ENCODE peak calls at places on chromosomes 5 and 9, in four cellular contexts. F, B, H and I are unnamed samples.

GRCh38 chr5:39440964-39441363 is 16.2 kb upstream of the DAB2 start:
- DNase-seq in F (no peak), B (no peak), H (no peak), I (no peak)

GRCh38 chr9:35869621-35870216 is 482 bp downstream of the OR13J1 start:
- DNase-seq in F (no peak), B (no peak), H (no peak), I (no peak)

GRCh38 chr9:35754264-35754663 is at the start of gene MSMP:
- DNase-seq in F (no peak), B (no peak), H (no peak), I (no peak)

GRCh38 chr5:139395844-139396640 is 1.1 kb upstream of the PROB1 start:
- DNase-seq in F (no peak), B (no peak), H (no peak), I (no peak)

GRCh38 chr9:115989816-115990215 is 163.8 kb upstream of the PAPPA start:
- DNase-seq in F (no peak), B (no peak), H (no peak), I (no peak)

GRCh38 chr5:132227485-132228240 is at the start of gene P4HA2:
- DNase-seq in F (peak), B (peak), H (peak), I (peak)

GRCh38 chr9:78668148-78668825 is 371.4 kb downstream of the PSAT1 start:
- DNase-seq in F (no peak), B (no peak), H (no peak), I (peak)

GRCh38 chr5:141478321-141478945 is 2.7 kb downstream of the PCDHGC3 start:
- DNase-seq in F (no peak), B (no peak), H (no peak), I (peak)

GRCh38 chr9:33329117-33329563 is 38.8 kb downstream of the NFX1 start:
- DNase-seq in F (no peak), B (no peak), H (no peak), I (no peak)

GRCh38 chr5:97071101-97071500 is 71.3 kb downstream of the LIX1 start:
- DNase-seq in F (no peak), B (no peak), H (no peak), I (no peak)

GRCh38 chr5:141945511-141946024 is 12.4 kb downstream of the PCDH12 start:
- DNase-seq in F (no peak), B (peak), H (peak), I (peak)

GRCh38 chr9:10612649-10613398 is at the start of gene PTPRD:
- DNase-seq in F (no peak), B (peak), H (peak), I (peak)

GRCh38 chr9:79129865-79130480 is 441.8 kb upstream of the TLE4 start:
- DNase-seq in F (no peak), B (no peak), H (peak), I (peak)

GRCh38 chr9:109311281-109311680 is 9.6 kb downstream of the EPB41L4B start:
- DNase-seq in F (no peak), B (no peak), H (no peak), I (no peak)

GRCh38 chr9:3441197-3441816 is 84.5 kb downstream of the RFX3 start:
- DNase-seq in F (no peak), B (no peak), H (peak), I (peak)

GRCh38 chr5:140253985-140254384 is 48.9 kb downstream of the PFDN1 start:
- DNase-seq in F (no peak), B (no peak), H (no peak), I (no peak)

GRCh38 chr9:71630371-71630770 is 137.9 kb downstream of the CEMIP2 start:
- DNase-seq in F (no peak), B (no peak), H (no peak), I (peak)

GRCh38 chr5:143552680-143553079 is 149.2 kb upstream of the NR3C1 start:
- DNase-seq in F (no peak), B (no peak), H (no peak), I (no peak)

GRCh38 chr9:130212543-130213297 is 40.5 kb downstream of the NCS1 start:
- DNase-seq in F (peak), B (no peak), H (no peak), I (no peak)

GRCh38 chr5:177489119-177489716 is 8.2 kb downstream of the PDLIM7 start:
- DNase-seq in F (no peak), B (no peak), H (peak), I (peak)

GRCh38 chr5:174532453-174533126 is 191.8 kb upstream of the MSX2 start:
- DNase-seq in F (peak), B (no peak), H (peak), I (peak)
- TF ChIP-seq POLR2AphosphoS5 in F (peak), B (no peak), H (peak), I (peak)

DNA sequence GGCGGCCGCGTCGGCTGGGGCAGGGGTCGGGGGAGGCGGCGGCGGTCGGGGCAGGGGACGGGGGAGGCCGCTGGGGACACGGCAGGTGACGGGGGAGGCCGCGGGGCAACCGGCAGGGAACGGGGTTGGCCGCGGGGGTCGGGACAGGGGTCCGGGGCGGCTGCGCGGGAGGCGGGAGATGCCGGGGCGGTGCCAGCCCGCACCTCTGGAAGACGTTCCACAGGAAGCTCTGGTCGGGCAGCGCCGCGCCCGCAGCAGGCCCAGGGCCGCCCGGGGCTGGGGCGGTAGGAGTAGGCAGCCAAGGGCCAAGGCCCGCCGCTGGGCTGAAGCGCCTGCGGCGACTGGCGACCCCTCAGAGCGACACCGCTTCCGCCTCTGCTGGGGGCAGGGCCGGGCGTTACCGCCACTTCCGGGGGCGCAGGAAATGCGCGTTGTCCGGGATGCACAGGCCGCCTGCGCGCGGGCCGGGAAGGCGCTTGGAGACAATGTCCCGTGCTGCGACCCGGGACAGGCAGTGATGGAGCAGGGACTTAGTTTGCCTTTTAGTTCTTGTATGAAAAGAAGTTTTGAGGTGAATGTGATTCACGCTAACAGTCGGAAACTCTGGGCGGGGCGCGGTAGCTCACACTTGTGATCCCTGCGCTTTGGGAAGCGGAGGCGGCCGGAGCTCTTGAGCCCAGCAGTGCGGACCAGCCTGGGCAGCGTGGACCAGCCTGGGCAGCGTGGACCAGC is 110.0 kb upstream of the LPCAT1 start:
- DNase-seq in F (peak), B (peak), H (peak), I (peak)
- TF ChIP-seq POLR2AphosphoS5 in F (peak), B (peak), H (peak), I (peak)

GRCh38 chr9:34623386-34624235 is 3.3 kb upstream of the DCTN3 start:
- DNase-seq in F (no peak), B (peak), H (no peak), I (peak)

GRCh38 chr9:34624475-34624984 is 4.2 kb upstream of the DCTN3 start:
- DNase-seq in F (no peak), B (no peak), H (no peak), I (peak)

GRCh38 chr9:34625087-34625486 is 3.8 kb downstream of the ARID3C start:
- DNase-seq in F (no peak), B (no peak), H (no peak), I (no peak)

GRCh38 chr9:34615132-34615531 is 3.2 kb upstream of the RPP25L start:
- DNase-seq in F (no peak), B (no peak), H (peak), I (no peak)

DNA sequence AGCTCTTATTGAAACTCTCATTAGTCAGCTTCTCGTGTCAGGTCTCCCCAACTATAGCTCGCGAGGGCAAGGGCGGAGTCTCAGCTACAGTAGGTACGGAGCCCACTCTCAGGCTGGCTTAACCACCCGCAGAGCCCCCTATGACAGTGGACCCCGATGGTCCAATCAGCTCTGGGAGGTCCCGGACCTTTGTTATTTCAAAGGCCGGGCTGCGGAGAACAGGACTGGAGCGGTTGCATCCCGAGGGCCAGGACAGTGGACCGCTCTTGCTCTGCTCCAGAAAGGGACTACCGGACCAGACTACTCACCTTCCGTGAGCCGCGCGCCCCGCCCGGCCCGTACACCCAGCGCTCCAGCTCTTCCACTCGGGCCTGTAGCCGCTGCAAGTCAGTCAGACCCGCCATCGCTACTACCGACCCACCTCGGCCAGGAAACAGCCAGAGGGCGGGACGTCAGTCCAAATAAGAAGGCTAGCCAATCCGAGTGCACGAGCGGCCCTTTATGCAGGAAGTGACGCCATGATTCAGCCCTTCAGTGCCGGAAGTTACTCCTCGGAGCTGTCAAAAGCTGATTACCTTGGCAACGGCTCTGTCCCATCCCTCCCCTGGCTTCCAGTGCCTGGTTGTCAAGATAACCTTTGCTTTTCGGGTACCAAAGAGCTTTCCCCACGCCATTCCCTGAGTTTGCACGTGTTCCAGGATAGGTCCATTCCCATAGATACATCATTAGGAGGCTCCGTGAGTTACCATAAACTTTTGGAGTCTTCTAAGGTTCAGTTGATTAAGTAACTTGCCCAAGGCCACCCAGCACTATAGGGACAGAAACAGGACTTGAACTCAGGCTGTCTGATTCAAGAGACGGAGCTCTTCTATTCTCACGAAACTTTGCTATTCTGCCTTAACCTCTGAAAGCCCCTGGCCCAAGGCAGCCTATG is at the start of gene DCTN3:
- DNase-seq in F (peak), B (peak), H (peak), I (peak)
- TF ChIP-seq POLR2AphosphoS5 in F (no peak), B (peak), H (peak), I (no peak)

GRCh38 chr9:91378695-91379127 is 17.0 kb upstream of the AUH start:
- DNase-seq in F (no peak), B (no peak), H (no peak), I (no peak)
- TF ChIP-seq POLR2AphosphoS5 in F (no peak), B (no peak), H (peak), I (no peak)

DNA sequence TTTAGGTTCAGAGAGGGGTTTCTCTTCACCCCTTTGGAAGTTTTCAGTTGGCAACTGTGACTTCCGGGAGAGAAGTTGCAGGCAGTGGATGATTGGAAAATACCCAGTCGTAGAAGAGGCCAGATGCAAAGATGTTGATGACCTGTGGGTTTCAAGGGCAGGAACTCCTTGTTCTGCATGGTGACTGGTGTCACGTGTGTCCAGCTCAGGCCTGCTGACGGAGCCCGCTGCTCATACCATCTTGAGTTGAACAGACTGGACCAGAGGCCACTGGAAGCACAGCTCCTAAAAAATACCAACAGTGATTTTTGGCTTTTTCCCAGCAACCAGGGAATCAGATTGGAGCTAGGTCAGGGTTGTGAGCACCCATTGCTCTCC is 243.9 kb upstream of the KLF4 start:
- DNase-seq in F (peak), B (no peak), H (no peak), I (no peak)
- TF ChIP-seq POLR2AphosphoS5 in F (peak), B (peak), H (no peak), I (no peak)

GRCh38 chr5:1316588-1316902 is 21.7 kb upstream of the TERT start:
- DNase-seq in F (no peak), B (no peak), H (no peak), I (no peak)

GRCh38 chr5:1314564-1314982 is 19.7 kb upstream of the TERT start:
- DNase-seq in F (peak), B (peak), H (no peak), I (no peak)

GRCh38 chr5:1316941-1317340 is 22.1 kb upstream of the TERT start:
- DNase-seq in F (no peak), B (peak), H (no peak), I (no peak)

GRCh38 chr5:1315018-1315708 is 20.3 kb upstream of the TERT start:
- DNase-seq in F (peak), B (peak), H (no peak), I (no peak)

GRCh38 chr5:1315709-1316587 is 21.1 kb upstream of the TERT start:
- DNase-seq in F (peak), B (peak), H (no peak), I (peak)
- TF ChIP-seq POLR2AphosphoS5 in F (no peak), B (peak), H (no peak), I (no peak)